ENCODE peak calls at places on chromosome 7, in eight cellular contexts. T is left colon, K is KBM-7, N is GM23338, Z is colonic mucosa, R is AG10803, W is B cell, M is fibroblast of lung. L is an unnamed sample.

GRCh38 chr7:119959811-119960210 is 313.2 kb upstream of the KCND2 start:
- DNase-seq in Z (no peak), N (no peak), W (no peak), T (no peak), K (no peak), R (peak; percentile 5), M (peak; percentile 70), L (no peak)

GRCh38 chr7:142838461-142839213 is 16.2 kb upstream of the EPHB6 start:
- DNase-seq in W (no peak), R (no peak), T (no peak), Z (no peak), K (no peak), N (no peak), M (no peak), L (no peak)

GRCh38 chr7:105256621-105257283 is 132.0 kb downstream of the SRPK2 start:
- DNase-seq in M (no peak), N (no peak), Z (no peak), W (no peak), R (peak; percentile 58), T (no peak), K (no peak), L (no peak)

GRCh38 chr7:158865462-158865922 is 9.1 kb downstream of the DYNC2I1 start:
- DNase-seq in K (peak; percentile 63), Z (peak; percentile 65), W (no peak), R (peak; percentile 9), T (no peak), N (no peak), M (no peak), L (peak; percentile 14)

GRCh38 chr7:135519233-135519688 is 9.4 kb upstream of the CNOT4 start:
- DNase-seq in N (no peak), Z (no peak), M (no peak), W (no peak), K (no peak), T (no peak), R (no peak), L (no peak)

GRCh38 chr7:155807013-155807804 is 5.1 kb downstream of the SHH start:
- DNase-seq in N (peak; percentile 77), M (no peak), K (peak; percentile 36), W (no peak), Z (peak; percentile 18), T (no peak), R (no peak), L (no peak)

GRCh38 chr7:114663502-114663901 is 248.9 kb downstream of the FOXP2 start:
- DNase-seq in T (no peak), R (peak; percentile 24), N (peak; percentile 44), K (peak; percentile 33), Z (no peak), W (no peak), M (peak; percentile 12), L (no peak)

GRCh38 chr7:8436965-8437364 is 3.6 kb downstream of the NXPH1 start:
- DNase-seq in W (no peak), R (no peak), K (peak; percentile 55), Z (peak; percentile 48), M (no peak), N (peak; percentile 92), T (no peak), L (peak; percentile 9)

GRCh38 chr7:114026486-114027089 is 107.8 kb upstream of the PPP1R3A start:
- DNase-seq in Z (no peak), M (peak; percentile 33), T (no peak), N (peak; percentile 86), W (no peak), K (peak; percentile 78), R (peak; percentile 50), L (peak; percentile 67)

GRCh38 chr7:33195264-33195663 is 65.9 kb downstream of the BBS9 start:
- DNase-seq in M (peak; percentile 81), W (no peak), R (peak; percentile 82), T (no peak), N (no peak), K (no peak), Z (no peak), L (peak; percentile 60)

GRCh38 chr7:95628831-95629439 is 32.6 kb upstream of the PDK4 start:
- DNase-seq in N (no peak), Z (no peak), W (no peak), M (no peak), T (no peak), K (no peak), R (peak; percentile 9), L (no peak)

GRCh38 chr7:22581099-22581498 is 81.1 kb upstream of the STEAP1B start:
- DNase-seq in K (no peak), W (no peak), R (no peak), M (peak; percentile 60), T (no peak), Z (no peak), N (no peak), L (no peak)

GRCh38 chr7:18399624-18400235 is 95.8 kb upstream of the HDAC9 start:
- DNase-seq in K (no peak), Z (no peak), T (no peak), W (no peak), N (peak; percentile 47), M (peak; percentile 45), R (peak; percentile 15), L (peak; percentile 64)

GRCh38 chr7:21543528-21544302 is 876 bp downstream of the DNAH11 start:
- DNase-seq in M (peak; percentile 2), T (no peak), N (peak; percentile 55), Z (no peak), R (no peak), W (no peak), K (no peak), L (peak; percentile 67)

GRCh38 chr7:41028591-41028990 is 674.3 kb downstream of the INHBA start:
- DNase-seq in N (no peak), T (no peak), W (no peak), Z (no peak), K (no peak), M (peak; percentile 48), R (no peak), L (peak; percentile 53)

GRCh38 chr7:55185321-55185802 is 166.5 kb downstream of the EGFR start:
- DNase-seq in M (peak; percentile 35), W (no peak), Z (no peak), T (no peak), K (no peak), R (no peak), N (no peak), L (peak; percentile 92)

GRCh38 chr7:44281811-44282600 is 43.4 kb downstream of the CAMK2B start:
- DNase-seq in M (no peak), K (no peak), Z (no peak), W (no peak), R (no peak), T (peak; percentile 14), N (no peak), L (no peak)

GRCh38 chr7:126635545-126635944 is 617.2 kb downstream of the GRM8 start:
- DNase-seq in T (no peak), N (peak; percentile 66), Z (no peak), R (no peak), K (no peak), M (no peak), W (no peak), L (no peak)

GRCh38 chr7:55130079-55130476 is 111.3 kb downstream of the EGFR start:
- DNase-seq in M (peak; percentile 71), T (no peak), N (no peak), R (peak; percentile 72), K (no peak), W (no peak), Z (no peak), L (peak; percentile 89)

GRCh38 chr7:23377134-23377533 is 78.0 kb downstream of the MALSU1 start:
- DNase-seq in M (peak; percentile 56), T (no peak), Z (no peak), R (no peak), K (no peak), N (no peak), W (no peak), L (peak; percentile 63)

GRCh38 chr7:101688183-101688831 is 59.2 kb upstream of the MYL10 start:
- DNase-seq in W (peak; percentile 84), T (peak; percentile 66), N (peak; percentile 85), M (peak; percentile 44), K (peak; percentile 83), R (peak; percentile 41), Z (peak; percentile 87), L (peak; percentile 72)

GRCh38 chr7:146700015-146700560 is 583.5 kb downstream of the CNTNAP2 start:
- DNase-seq in K (no peak), W (no peak), T (no peak), R (no peak), M (no peak), N (no peak), Z (no peak), L (no peak)

GRCh38 chr7:351256-351655 is 61.3 kb downstream of the FOXL3 start:
- DNase-seq in Z (no peak), T (no peak), M (no peak), W (no peak), N (no peak), K (peak; percentile 28), R (no peak), L (no peak)

GRCh38 chr7:98286093-98286525 is 4.6 kb downstream of the BRI3 start:
- DNase-seq in N (no peak), R (peak; percentile 73), W (no peak), M (peak; percentile 63), Z (peak; percentile 63), T (peak; percentile 60), K (peak; percentile 32), L (peak; percentile 81)

GRCh38 chr7:68688416-68689086 is 909.7 kb upstream of the AUTS2 start:
- DNase-seq in Z (no peak), R (no peak), W (no peak), N (no peak), M (peak; percentile 44), T (no peak), K (no peak), L (no peak)